ENCODE peak calls at places on chromosomes 4 and X, in four cellular contexts. I is IMR-90, C is K562, A is GM12878. Z is an unnamed sample.

GRCh38 chr4:8920969-8921368 is 49.3 kb upstream of the HMX1 start:
- DNase-seq in A (no peak), C (no peak), I (no peak), Z (no peak)

GRCh38 chr4:104571341-104571740 is 76.6 kb upstream of the CXXC4 start:
- DNase-seq in C (no peak), I (no peak), A (no peak), Z (peak)

GRCh38 chr4:143700420-143701352 is at the start of gene FREM3:
- DNase-seq in C (no peak), A (no peak), I (no peak), Z (peak)

GRCh38 chrX:40418413-40419195 is 162.2 kb upstream of the ATP6AP2 start:
- DNase-seq in I (no peak), A (no peak), C (no peak), Z (no peak)

GRCh38 chrX:74178536-74178935 is 125.4 kb upstream of the ZCCHC13 start:
- DNase-seq in I (no peak), C (no peak), A (no peak), Z (no peak)

GRCh38 chr4:172142331-172142738 is 329.1 kb downstream of the GALNTL6 start:
- DNase-seq in I (peak), C (no peak), A (no peak), Z (no peak)

GRCh38 chrX:40175416-40176255 is 77.9 kb upstream of the BCOR start:
- DNase-seq in C (peak), A (no peak), I (no peak), Z (no peak)

GRCh38 chr4:112916868-112917267 is 132.6 kb upstream of the ANK2 start:
- DNase-seq in A (no peak), I (peak), C (no peak), Z (no peak)

GRCh38 chr4:1661695-1662094 is 22.4 kb downstream of the FAM53A start:
- DNase-seq in A (no peak), I (no peak), C (peak), Z (no peak)

GRCh38 chrX:143634701-143635442 is 1.0 kb downstream of the SLITRK4 start:
- DNase-seq in I (no peak), A (no peak), C (no peak), Z (no peak)

GRCh38 chr4:128571747-128572146 is 237.8 kb upstream of the JADE1 start:
- DNase-seq in A (no peak), C (no peak), I (peak), Z (no peak)

GRCh38 chr4:120446051-120446567 is 379.5 kb upstream of the MAD2L1 start:
- DNase-seq in I (no peak), C (no peak), A (no peak), Z (no peak)

GRCh38 chrX:148457279-148457678 is 43.1 kb upstream of the AFF2 start:
- DNase-seq in I (no peak), C (no peak), A (no peak), Z (no peak)

GRCh38 chr4:72314869-72315268 is 254.2 kb downstream of the ADAMTS3 start:
- DNase-seq in C (no peak), A (no peak), I (peak), Z (no peak)

GRCh38 chrX:49627030-49627777 is 28.4 kb downstream of the GAGE1 start:
- DNase-seq in A (no peak), C (peak), I (no peak), Z (no peak)

GRCh38 chr4:143127621-143128020 is 57.1 kb upstream of the USP38 start:
- DNase-seq in I (no peak), A (no peak), C (no peak), Z (no peak)

GRCh38 chrX:47370278-47370677 is at the start of gene ZNF157:
- DNase-seq in A (no peak), I (no peak), C (no peak), Z (no peak)

GRCh38 chr4:43837171-43837570 is 611.4 kb downstream of the KCTD8 start:
- DNase-seq in C (no peak), I (no peak), A (no peak), Z (no peak)

GRCh38 chr4:100288811-100289529 is 98.7 kb upstream of the DDIT4L start:
- DNase-seq in A (no peak), C (no peak), I (peak), Z (no peak)

DNA sequence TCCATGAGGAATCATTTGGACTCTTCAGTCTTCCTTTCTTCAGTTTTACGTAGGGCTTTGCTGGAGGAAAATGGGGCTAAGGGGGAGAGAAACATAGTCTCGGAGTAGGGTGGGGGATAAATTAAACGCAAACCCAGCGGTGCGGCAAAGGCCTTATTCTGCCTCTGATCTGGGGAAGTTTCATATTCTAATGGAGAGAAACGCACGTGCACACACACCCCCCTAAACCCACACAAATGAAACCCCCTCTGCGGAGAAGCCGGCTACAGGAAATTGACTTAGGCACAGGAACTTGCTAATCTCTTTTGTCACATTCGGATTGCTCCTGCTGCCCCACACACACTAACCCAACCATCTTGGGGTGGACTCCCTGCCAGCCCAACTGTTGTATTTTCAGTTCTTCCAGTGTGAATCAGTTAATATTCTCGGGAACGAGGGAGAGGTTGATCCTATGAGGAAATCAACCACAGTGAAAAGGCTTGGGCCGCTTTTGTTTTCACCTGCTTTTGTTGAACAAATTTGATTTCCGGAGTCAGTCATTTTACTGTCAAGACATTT is at the start of gene RHOH:
- DNase-seq in A (no peak), C (no peak), I (no peak), Z (peak)
- TF ChIP-seq CHD1 in A (peak), C (no peak), I (no peak), Z (no peak)

DNA sequence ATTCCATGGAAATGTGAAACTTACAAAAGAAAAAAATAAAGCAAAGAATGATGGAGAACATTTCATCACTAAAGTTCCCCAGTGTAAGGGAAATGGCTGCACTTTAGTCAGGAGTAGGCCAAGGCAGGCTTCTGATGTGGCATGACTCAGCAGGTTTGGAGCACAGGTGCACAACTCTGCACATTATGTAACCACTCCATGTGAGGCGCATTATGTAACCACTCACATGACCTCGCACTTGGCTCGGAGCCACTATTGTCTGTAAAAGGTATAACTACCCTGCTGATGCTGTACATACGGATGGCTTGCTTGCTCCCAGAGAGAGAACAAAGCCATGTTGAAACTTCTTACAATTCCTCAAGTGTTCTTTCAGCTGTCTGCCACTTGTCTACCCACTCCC is 727.6 kb downstream of the TRAM1L1 start:
- DNase-seq in I (no peak), C (no peak), A (no peak), Z (no peak)
- TF ChIP-seq CHD1 in I (no peak), C (no peak), A (no peak), Z (no peak)

DNA sequence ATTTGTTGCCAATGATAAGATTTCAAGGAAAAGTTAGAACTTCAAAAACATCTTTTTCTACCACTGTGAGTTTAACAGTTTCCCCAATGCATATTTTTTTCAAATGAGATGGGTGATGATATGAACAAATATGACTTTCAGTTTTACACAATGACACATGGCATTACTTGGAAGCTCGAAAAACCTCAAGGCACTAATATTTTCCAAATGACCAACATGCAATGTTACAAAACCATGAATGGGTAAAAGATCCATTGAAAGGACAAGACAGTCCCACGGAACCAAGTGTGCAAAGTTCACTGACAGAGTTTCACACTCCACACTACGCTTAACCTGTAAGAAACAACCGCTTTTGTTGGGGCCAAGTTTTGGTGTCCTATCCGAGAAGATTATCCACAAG is 84.5 kb downstream of the CD99L2 start:
- DNase-seq in I (no peak), A (no peak), C (no peak), Z (no peak)
- TF ChIP-seq CHD1 in I (no peak), A (no peak), C (no peak), Z (no peak)

DNA sequence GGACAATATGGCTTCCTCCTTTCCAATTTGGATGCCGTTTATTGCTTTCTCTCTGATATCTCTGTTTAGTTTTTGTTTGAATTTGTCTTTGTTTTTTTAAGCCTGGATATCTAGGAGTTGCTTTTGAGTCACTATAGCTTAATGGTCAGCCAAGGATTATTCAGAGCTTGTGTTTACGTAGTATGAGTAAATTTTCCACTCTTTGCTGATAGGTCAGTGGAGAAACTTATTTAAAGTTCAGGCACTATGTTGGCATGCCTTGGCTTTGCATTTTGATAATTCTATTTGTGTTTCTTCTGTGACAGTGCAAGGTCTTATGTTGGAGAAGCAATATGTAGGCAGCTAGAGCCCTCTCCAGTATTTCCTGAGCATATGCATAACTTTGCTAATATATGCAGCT is 315.2 kb downstream of the GRID2 start:
- DNase-seq in A (no peak), C (no peak), I (peak), Z (no peak)
- TF ChIP-seq CHD1 in A (no peak), C (no peak), I (no peak), Z (no peak)

DNA sequence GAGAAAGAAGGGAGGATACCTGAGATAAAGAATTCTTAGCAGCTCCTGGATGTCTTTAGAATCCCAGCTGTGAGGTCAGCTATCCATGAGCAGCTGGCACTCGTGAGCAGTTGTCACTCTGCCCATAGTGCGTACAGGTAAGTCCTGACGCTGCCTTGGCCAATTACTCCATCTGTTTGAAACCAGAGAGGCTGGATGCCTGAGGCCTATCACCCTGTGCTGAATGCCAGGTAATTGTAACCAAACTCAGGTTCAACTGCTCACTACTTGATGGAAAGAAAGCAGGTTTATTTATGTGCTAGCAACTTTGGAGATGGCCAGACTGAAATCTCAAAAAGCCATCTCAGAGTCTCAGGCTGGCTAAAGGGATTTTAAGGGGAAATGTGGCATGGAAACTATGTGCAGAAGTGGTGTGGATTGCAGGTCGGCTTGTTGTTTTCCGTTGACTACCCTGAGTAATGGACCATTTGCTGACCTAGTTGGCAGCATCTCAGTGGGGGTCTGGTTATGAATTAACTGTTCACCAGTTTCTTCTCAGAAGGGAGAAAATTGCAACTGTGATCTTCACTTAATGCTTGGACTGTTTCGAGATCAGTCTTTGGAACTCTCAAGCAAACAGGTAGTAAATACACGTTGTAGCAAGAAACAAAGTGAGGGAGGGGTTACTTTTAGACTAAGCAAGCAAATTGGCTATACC is 1614.0 kb upstream of the PCDH10 start:
- DNase-seq in I (no peak), C (no peak), A (no peak), Z (no peak)
- TF ChIP-seq CHD1 in I (no peak), C (no peak), A (no peak), Z (no peak)

GRCh38 chrX:69100478-69100877 is 64.8 kb downstream of the PJA1 start:
- DNase-seq in A (no peak), I (no peak), C (no peak), Z (no peak)

GRCh38 chrX:69093960-69094935 is 71.0 kb downstream of the PJA1 start:
- DNase-seq in I (peak), A (no peak), C (peak), Z (peak)

GRCh38 chrX:69096963-69097362 is 68.3 kb downstream of the PJA1 start:
- DNase-seq in A (no peak), C (no peak), I (no peak), Z (no peak)

GRCh38 chrX:69097451-69098236 is 67.6 kb downstream of the PJA1 start:
- DNase-seq in C (no peak), I (no peak), A (no peak), Z (no peak)

GRCh38 chrX:69095260-69095659 is 70.0 kb downstream of the PJA1 start:
- DNase-seq in I (no peak), A (no peak), C (no peak), Z (no peak)
- TF ChIP-seq CHD1 in I (no peak), A (no peak), C (no peak), Z (no peak)

Z was measured in H1.